ENCODE peak calls at places on chromosomes 1 and 21, in ten cellular contexts. One of them, this sample, is unnamed.

GRCh38 chr1:18653375-18653774 is 22.7 kb downstream of the PAX7 start:
- DNase-seq in tibial nerve: no peak
- DNase-seq in adrenal gland: no peak
- DNase-seq in gastrocnemius medialis: no peak
- DNase-seq in ovary: no peak
- DNase-seq in IMR-90: no peak
- DNase-seq in right lobe of liver: no peak
- DNase-seq in stomach: no peak
- DNase-seq in breast epithelium: no peak
- DNase-seq in A549: no peak
- DNase-seq in this sample: no peak

GRCh38 chr1:221778535-221779142 is 36.8 kb upstream of the DUSP10 start:
- DNase-seq in adrenal gland: no peak
- DNase-seq in ovary: no peak
- DNase-seq in tibial nerve: no peak
- DNase-seq in breast epithelium: no peak
- DNase-seq in gastrocnemius medialis: no peak
- DNase-seq in IMR-90: no peak
- DNase-seq in A549: no peak
- DNase-seq in stomach: no peak
- DNase-seq in right lobe of liver: no peak
- DNase-seq in this sample: no peak

GRCh38 chr1:181179279-181179979 is 90.9 kb downstream of the IER5 start:
- DNase-seq in A549: no peak
- DNase-seq in stomach: no peak
- DNase-seq in ovary: no peak
- DNase-seq in right lobe of liver: no peak
- DNase-seq in breast epithelium: no peak
- DNase-seq in tibial nerve: no peak
- DNase-seq in IMR-90: no peak
- DNase-seq in adrenal gland: no peak
- DNase-seq in gastrocnemius medialis: no peak
- DNase-seq in this sample: no peak

GRCh38 chr1:159040206-159040605 is 30.5 kb downstream of the IFI16 start:
- DNase-seq in ovary: no peak
- DNase-seq in gastrocnemius medialis: no peak
- DNase-seq in breast epithelium: no peak
- DNase-seq in adrenal gland: no peak
- DNase-seq in tibial nerve: no peak
- DNase-seq in IMR-90: peak
- DNase-seq in A549: no peak
- DNase-seq in right lobe of liver: no peak
- DNase-seq in stomach: no peak
- DNase-seq in this sample: no peak

GRCh38 chr1:55825486-55825885 is 610.3 kb upstream of the USP24 start:
- DNase-seq in IMR-90: no peak
- DNase-seq in ovary: no peak
- DNase-seq in right lobe of liver: no peak
- DNase-seq in breast epithelium: no peak
- DNase-seq in tibial nerve: no peak
- DNase-seq in stomach: no peak
- DNase-seq in adrenal gland: no peak
- DNase-seq in gastrocnemius medialis: no peak
- DNase-seq in A549: no peak
- DNase-seq in this sample: no peak

GRCh38 chr1:64234714-64235113 is 31.3 kb downstream of the UBE2U start:
- DNase-seq in ovary: no peak
- DNase-seq in A549: no peak
- DNase-seq in tibial nerve: no peak
- DNase-seq in right lobe of liver: no peak
- DNase-seq in gastrocnemius medialis: no peak
- DNase-seq in adrenal gland: no peak
- DNase-seq in IMR-90: no peak
- DNase-seq in stomach: no peak
- DNase-seq in breast epithelium: no peak
- DNase-seq in this sample: no peak

GRCh38 chr1:192756314-192756713 is 52.5 kb upstream of the RGS2 start:
- DNase-seq in tibial nerve: no peak
- DNase-seq in stomach: no peak
- DNase-seq in ovary: no peak
- DNase-seq in breast epithelium: no peak
- DNase-seq in A549: no peak
- DNase-seq in right lobe of liver: no peak
- DNase-seq in IMR-90: no peak
- DNase-seq in adrenal gland: no peak
- DNase-seq in gastrocnemius medialis: no peak
- DNase-seq in this sample: no peak

GRCh38 chr1:210437781-210438180 is 109.1 kb downstream of the HHAT start:
- DNase-seq in tibial nerve: no peak
- DNase-seq in adrenal gland: no peak
- DNase-seq in breast epithelium: no peak
- DNase-seq in A549: no peak
- DNase-seq in gastrocnemius medialis: no peak
- DNase-seq in right lobe of liver: no peak
- DNase-seq in ovary: no peak
- DNase-seq in stomach: no peak
- DNase-seq in IMR-90: peak
- DNase-seq in this sample: no peak

GRCh38 chr1:223538921-223539445 is 126.5 kb downstream of the CAPN8 start:
- DNase-seq in breast epithelium: no peak
- DNase-seq in adrenal gland: no peak
- DNase-seq in gastrocnemius medialis: no peak
- DNase-seq in ovary: no peak
- DNase-seq in stomach: no peak
- DNase-seq in tibial nerve: no peak
- DNase-seq in A549: no peak
- DNase-seq in right lobe of liver: no peak
- DNase-seq in IMR-90: no peak
- DNase-seq in this sample: no peak

GRCh38 chr1:223531742-223532341 is 133.7 kb downstream of the CAPN8 start:
- DNase-seq in adrenal gland: peak
- DNase-seq in tibial nerve: peak
- DNase-seq in breast epithelium: peak
- DNase-seq in ovary: no peak
- DNase-seq in A549: peak
- DNase-seq in IMR-90: peak
- DNase-seq in stomach: peak
- DNase-seq in gastrocnemius medialis: peak
- DNase-seq in right lobe of liver: no peak
- DNase-seq in this sample: no peak

GRCh38 chr1:223534677-223535076 is 130.8 kb downstream of the CAPN8 start:
- DNase-seq in A549: no peak
- DNase-seq in stomach: no peak
- DNase-seq in breast epithelium: no peak
- DNase-seq in ovary: no peak
- DNase-seq in tibial nerve: no peak
- DNase-seq in IMR-90: no peak
- DNase-seq in gastrocnemius medialis: no peak
- DNase-seq in adrenal gland: no peak
- DNase-seq in right lobe of liver: no peak
- DNase-seq in this sample: no peak

GRCh38 chr1:223533708-223534107 is 131.8 kb downstream of the CAPN8 start:
- DNase-seq in tibial nerve: no peak
- DNase-seq in ovary: no peak
- DNase-seq in gastrocnemius medialis: no peak
- DNase-seq in right lobe of liver: no peak
- DNase-seq in IMR-90: no peak
- DNase-seq in stomach: no peak
- DNase-seq in adrenal gland: no peak
- DNase-seq in A549: no peak
- DNase-seq in breast epithelium: no peak
- DNase-seq in this sample: no peak

DNA sequence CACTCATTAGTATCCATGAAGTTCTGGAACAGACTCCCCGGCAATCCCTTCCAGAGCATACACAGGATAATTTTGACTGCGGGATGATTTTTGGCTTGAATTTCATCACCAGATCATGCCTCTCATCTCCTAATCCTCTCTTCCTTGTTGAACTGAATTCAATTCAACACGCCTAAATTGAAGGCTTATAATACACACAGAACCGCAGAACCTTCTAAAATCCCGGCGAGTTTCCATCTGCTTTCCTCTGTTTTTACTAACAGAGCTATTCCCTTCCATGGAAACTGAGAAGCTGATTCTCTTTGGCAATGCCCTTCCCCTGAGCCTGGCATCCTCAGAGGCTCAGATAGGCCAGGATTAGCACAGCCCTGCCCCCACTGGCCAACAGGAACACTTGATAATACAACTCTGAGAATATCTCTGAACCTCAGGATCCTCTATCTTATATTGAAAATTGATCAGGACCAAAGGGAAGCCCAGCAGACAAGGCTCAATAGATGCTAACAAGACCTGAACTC is 130.2 kb downstream of the CAPN8 start:
- DNase-seq in A549: no peak
- DNase-seq in stomach: no peak
- DNase-seq in adrenal gland: no peak
- DNase-seq in tibial nerve: no peak
- DNase-seq in breast epithelium: no peak
- DNase-seq in IMR-90: no peak
- DNase-seq in ovary: no peak
- DNase-seq in right lobe of liver: no peak
- DNase-seq in gastrocnemius medialis: peak
- DNase-seq in this sample: no peak
- TF ChIP-seq POLR2A in A549: no peak
- TF ChIP-seq POLR2A in stomach: no peak
- TF ChIP-seq POLR2A in adrenal gland: no peak
- TF ChIP-seq POLR2A in tibial nerve: no peak
- TF ChIP-seq POLR2A in breast epithelium: no peak
- TF ChIP-seq POLR2A in IMR-90: no peak
- TF ChIP-seq POLR2A in ovary: no peak
- TF ChIP-seq POLR2A in right lobe of liver: no peak
- TF ChIP-seq POLR2A in gastrocnemius medialis: no peak
- TF ChIP-seq POLR2A in this sample: no peak

GRCh38 chr1:110870721-110871388 is 2.1 kb upstream of the CD53 start:
- DNase-seq in A549: no peak
- DNase-seq in ovary: no peak
- DNase-seq in IMR-90: no peak
- DNase-seq in stomach: no peak
- DNase-seq in breast epithelium: no peak
- DNase-seq in right lobe of liver: no peak
- DNase-seq in gastrocnemius medialis: no peak
- DNase-seq in adrenal gland: no peak
- DNase-seq in tibial nerve: no peak
- DNase-seq in this sample: no peak
- H3K4me3 ChIP-seq in A549: no peak
- H3K4me3 ChIP-seq in ovary: no peak
- H3K4me3 ChIP-seq in IMR-90: no peak
- H3K4me3 ChIP-seq in stomach: no peak
- H3K4me3 ChIP-seq in breast epithelium: no peak
- H3K4me3 ChIP-seq in right lobe of liver: no peak
- H3K4me3 ChIP-seq in gastrocnemius medialis: no peak
- H3K4me3 ChIP-seq in adrenal gland: no peak
- H3K4me3 ChIP-seq in tibial nerve: no peak
- H3K4me3 ChIP-seq in this sample: no peak

GRCh38 chr1:29123871-29124365 is at the start of gene TMEM200B:
- DNase-seq in gastrocnemius medialis: no peak
- DNase-seq in right lobe of liver: peak
- DNase-seq in tibial nerve: no peak
- DNase-seq in breast epithelium: no peak
- DNase-seq in A549: no peak
- DNase-seq in ovary: peak
- DNase-seq in IMR-90: no peak
- DNase-seq in stomach: no peak
- DNase-seq in adrenal gland: no peak
- DNase-seq in this sample: no peak

GRCh38 chr1:29122987-29123870 is 474 bp downstream of the TMEM200B start:
- DNase-seq in tibial nerve: no peak
- DNase-seq in right lobe of liver: peak
- DNase-seq in A549: no peak
- DNase-seq in ovary: peak
- DNase-seq in breast epithelium: no peak
- DNase-seq in gastrocnemius medialis: no peak
- DNase-seq in IMR-90: peak
- DNase-seq in adrenal gland: peak
- DNase-seq in stomach: no peak
- DNase-seq in this sample: no peak

GRCh38 chr1:29125237-29125641 is 1.5 kb upstream of the TMEM200B start:
- DNase-seq in breast epithelium: no peak
- DNase-seq in IMR-90: no peak
- DNase-seq in ovary: no peak
- DNase-seq in right lobe of liver: no peak
- DNase-seq in stomach: no peak
- DNase-seq in tibial nerve: no peak
- DNase-seq in gastrocnemius medialis: no peak
- DNase-seq in A549: no peak
- DNase-seq in adrenal gland: no peak
- DNase-seq in this sample: no peak

GRCh38 chr1:29126198-29126597 is 2.5 kb upstream of the TMEM200B start:
- DNase-seq in A549: no peak
- DNase-seq in gastrocnemius medialis: no peak
- DNase-seq in stomach: no peak
- DNase-seq in breast epithelium: no peak
- DNase-seq in adrenal gland: no peak
- DNase-seq in tibial nerve: no peak
- DNase-seq in ovary: no peak
- DNase-seq in IMR-90: no peak
- DNase-seq in right lobe of liver: no peak
- DNase-seq in this sample: no peak

DNA sequence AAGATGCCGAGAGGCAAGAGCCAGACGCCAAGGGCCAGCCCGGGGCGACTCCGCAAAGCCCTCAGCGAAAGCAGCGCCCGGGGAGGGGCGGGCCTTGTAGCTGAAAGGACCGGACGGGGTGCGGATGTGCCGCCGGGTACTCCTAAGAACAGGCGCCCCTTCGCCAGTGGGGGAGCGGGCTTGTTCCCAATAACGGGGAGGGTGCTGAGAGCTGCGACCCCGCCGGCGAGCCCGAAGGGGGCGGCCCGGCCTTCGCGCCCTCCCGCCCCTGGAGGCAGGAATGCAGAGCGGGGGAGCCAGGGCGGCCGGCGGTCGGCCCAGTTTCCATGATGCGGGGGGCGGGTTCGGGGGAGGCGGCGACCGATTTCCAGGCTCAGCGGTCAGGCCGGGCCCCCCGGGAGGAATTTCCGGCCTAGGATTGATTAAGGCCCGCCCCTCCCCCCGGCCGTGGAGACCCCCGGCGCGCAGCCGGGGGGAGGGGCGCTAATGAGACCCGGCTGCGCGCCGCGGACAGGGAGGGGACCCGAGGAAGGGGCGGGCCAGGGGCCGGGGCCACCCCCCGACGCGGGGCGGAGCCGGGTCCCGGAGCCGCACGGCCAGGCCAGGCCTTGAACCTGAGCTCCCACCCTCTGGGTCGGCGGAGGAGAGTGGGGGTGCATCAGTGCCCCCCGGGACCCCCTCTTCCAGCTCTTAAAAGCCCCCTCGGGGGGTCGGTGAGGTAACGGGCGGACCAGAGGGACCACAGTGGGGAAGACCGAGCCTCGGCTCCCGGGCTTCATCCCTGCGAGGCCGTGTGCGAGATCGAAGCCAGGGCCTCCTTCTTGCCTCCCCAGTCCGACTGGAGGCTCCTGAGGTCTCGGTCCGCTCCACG is 898 bp upstream of the TMEM200B start:
- DNase-seq in A549: peak
- DNase-seq in right lobe of liver: peak
- DNase-seq in IMR-90: peak
- DNase-seq in stomach: peak
- DNase-seq in breast epithelium: peak
- DNase-seq in adrenal gland: peak
- DNase-seq in ovary: peak
- DNase-seq in gastrocnemius medialis: peak
- DNase-seq in tibial nerve: peak
- DNase-seq in this sample: peak
- TF ChIP-seq POLR2A in A549: peak
- TF ChIP-seq POLR2A in right lobe of liver: peak
- TF ChIP-seq POLR2A in IMR-90: peak
- TF ChIP-seq POLR2A in stomach: no peak
- TF ChIP-seq POLR2A in breast epithelium: peak
- TF ChIP-seq POLR2A in adrenal gland: no peak
- TF ChIP-seq POLR2A in ovary: peak
- TF ChIP-seq POLR2A in gastrocnemius medialis: peak
- TF ChIP-seq POLR2A in tibial nerve: peak
- TF ChIP-seq POLR2A in this sample: peak

GRCh38 chr21:38716942-38717341 is 88.8 kb upstream of the ETS2 start:
- DNase-seq in tibial nerve: no peak
- DNase-seq in IMR-90: peak
- DNase-seq in gastrocnemius medialis: no peak
- DNase-seq in ovary: no peak
- DNase-seq in stomach: no peak
- DNase-seq in right lobe of liver: no peak
- DNase-seq in adrenal gland: no peak
- DNase-seq in A549: no peak
- DNase-seq in breast epithelium: no peak
- DNase-seq in this sample: no peak

GRCh38 chr21:38712076-38712475 is 93.7 kb upstream of the ETS2 start:
- DNase-seq in stomach: no peak
- DNase-seq in tibial nerve: no peak
- DNase-seq in adrenal gland: no peak
- DNase-seq in ovary: no peak
- DNase-seq in gastrocnemius medialis: no peak
- DNase-seq in A549: peak
- DNase-seq in breast epithelium: no peak
- DNase-seq in right lobe of liver: no peak
- DNase-seq in IMR-90: peak
- DNase-seq in this sample: no peak

GRCh38 chr21:38720074-38720473 is 85.7 kb upstream of the ETS2 start:
- DNase-seq in stomach: no peak
- DNase-seq in right lobe of liver: no peak
- DNase-seq in adrenal gland: no peak
- DNase-seq in tibial nerve: no peak
- DNase-seq in ovary: no peak
- DNase-seq in A549: no peak
- DNase-seq in IMR-90: no peak
- DNase-seq in breast epithelium: no peak
- DNase-seq in gastrocnemius medialis: no peak
- DNase-seq in this sample: no peak

GRCh38 chr21:38714998-38715397 is 90.7 kb upstream of the ETS2 start:
- DNase-seq in adrenal gland: no peak
- DNase-seq in gastrocnemius medialis: no peak
- DNase-seq in stomach: no peak
- DNase-seq in IMR-90: no peak
- DNase-seq in A549: no peak
- DNase-seq in tibial nerve: no peak
- DNase-seq in ovary: no peak
- DNase-seq in right lobe of liver: no peak
- DNase-seq in breast epithelium: no peak
- DNase-seq in this sample: no peak

GRCh38 chr21:38716088-38716487 is 89.6 kb upstream of the ETS2 start:
- DNase-seq in breast epithelium: no peak
- DNase-seq in IMR-90: no peak
- DNase-seq in tibial nerve: no peak
- DNase-seq in adrenal gland: no peak
- DNase-seq in stomach: no peak
- DNase-seq in gastrocnemius medialis: no peak
- DNase-seq in A549: no peak
- DNase-seq in ovary: no peak
- DNase-seq in right lobe of liver: no peak
- DNase-seq in this sample: no peak
- H3K4me3 ChIP-seq in breast epithelium: no peak
- H3K4me3 ChIP-seq in IMR-90: no peak
- H3K4me3 ChIP-seq in tibial nerve: no peak
- H3K4me3 ChIP-seq in adrenal gland: no peak
- H3K4me3 ChIP-seq in stomach: no peak
- H3K4me3 ChIP-seq in gastrocnemius medialis: no peak
- H3K4me3 ChIP-seq in A549: no peak
- H3K4me3 ChIP-seq in ovary: no peak
- H3K4me3 ChIP-seq in right lobe of liver: no peak
- H3K4me3 ChIP-seq in this sample: no peak

This sample was measured in lower leg skin.